ENCODE peak calls at places on chromosomes 7 and 10, in five cellular contexts. Q is A549, Y is tibial nerve, G is IMR-90, S is adrenal gland. D is an unnamed sample.

GRCh38 chr10:98272690-98273453 is 4.9 kb upstream of the LOXL4 start:
- DNase-seq in Q (no peak), Y (no peak), G (no peak), S (no peak), D (no peak)

GRCh38 chr7:103680161-103681144 is 234.4 kb upstream of the SLC26A5 start:
- DNase-seq in Q (no peak), Y (no peak), G (no peak), S (no peak), D (peak; percentile 22)

GRCh38 chr10:58696736-58697135 is 184.1 kb downstream of the BICC1 start:
- DNase-seq in Q (no peak), Y (no peak), G (peak; percentile 20), S (no peak), D (no peak)

GRCh38 chr7:44769381-44770209 is 20.9 kb downstream of the ZMIZ2 start:
- DNase-seq in Q (no peak), Y (peak; percentile 18), G (peak; percentile 47), S (no peak), D (no peak)

GRCh38 chr7:12239821-12240220 is 28.7 kb downstream of the TMEM106B start:
- DNase-seq in Q (no peak), Y (no peak), G (no peak), S (no peak), D (no peak)

GRCh38 chr7:55469271-55469681 is 103.0 kb downstream of the VOPP1 start:
- DNase-seq in Q (no peak), Y (no peak), G (no peak), S (no peak), D (no peak)

GRCh38 chr7:3028071-3028766 is 15.4 kb downstream of the CARD11 start:
- DNase-seq in Q (peak; percentile 79), Y (peak; percentile 14), G (peak; percentile 46), S (peak; percentile 88), D (peak; percentile 31)

GRCh38 chr10:95876756-95877155 is 31.0 kb upstream of the CC2D2B start:
- DNase-seq in Q (no peak), Y (no peak), G (no peak), S (no peak), D (no peak)

GRCh38 chr10:43408331-43408709 is 666 bp downstream of the HNRNPF start:
- DNase-seq in Q (no peak), Y (no peak), G (no peak), S (no peak), D (peak; percentile 14)

GRCh38 chr10:44334621-44335184 is 50.2 kb downstream of the CXCL12 start:
- DNase-seq in Q (no peak), Y (peak; percentile 54), G (peak; percentile 89), S (no peak), D (no peak)

GRCh38 chr7:1922870-1923236 is 252.8 kb downstream of the ELFN1 start:
- DNase-seq in Q (no peak), Y (no peak), G (no peak), S (no peak), D (no peak)

GRCh38 chr7:98234429-98235147 is 17.4 kb downstream of the TECPR1 start:
- DNase-seq in Q (no peak), Y (no peak), G (peak; percentile 12), S (no peak), D (no peak)

GRCh38 chr10:104259456-104259855 is 4.8 kb downstream of the GSTO1 start:
- DNase-seq in Q (no peak), Y (no peak), G (no peak), S (no peak), D (no peak)
- TF ChIP-seq POLR2A in Q (no peak), Y (no peak), G (peak; percentile 24), S (no peak), D (no peak)

DNA sequence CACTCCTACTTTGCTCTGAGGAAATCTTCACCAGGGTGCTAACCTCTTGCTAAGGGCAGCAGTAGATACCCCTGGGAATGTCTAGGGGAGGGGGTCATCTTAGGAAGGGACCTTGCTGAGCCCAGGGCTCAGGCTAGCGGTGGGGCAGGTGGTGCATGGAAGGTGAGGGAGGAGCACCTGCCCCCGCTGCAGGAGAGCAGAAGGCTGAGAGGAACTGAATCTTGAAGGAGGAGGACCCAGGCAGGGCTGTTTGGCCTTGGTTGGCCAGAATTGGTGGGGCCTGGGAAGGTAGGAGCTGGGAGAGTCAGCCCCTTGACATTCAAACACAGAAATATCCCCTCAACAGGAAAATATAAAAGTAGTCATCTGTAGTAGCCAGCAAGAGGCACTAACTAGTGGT is 7.0 kb downstream of the CALHM3 start:
- DNase-seq in Q (no peak), Y (no peak), G (no peak), S (no peak), D (no peak)
- H3K4me1 ChIP-seq in Q (peaks cover 10% of the 10 kb centered on the region), Y (peaks cover 12% of the 10 kb centered on the region), G (peaks cover 3% of the 10 kb centered on the region), S (no peaks in the 10 kb centered on the region), D (peaks cover 44% of the 10 kb centered on the region)

DNA sequence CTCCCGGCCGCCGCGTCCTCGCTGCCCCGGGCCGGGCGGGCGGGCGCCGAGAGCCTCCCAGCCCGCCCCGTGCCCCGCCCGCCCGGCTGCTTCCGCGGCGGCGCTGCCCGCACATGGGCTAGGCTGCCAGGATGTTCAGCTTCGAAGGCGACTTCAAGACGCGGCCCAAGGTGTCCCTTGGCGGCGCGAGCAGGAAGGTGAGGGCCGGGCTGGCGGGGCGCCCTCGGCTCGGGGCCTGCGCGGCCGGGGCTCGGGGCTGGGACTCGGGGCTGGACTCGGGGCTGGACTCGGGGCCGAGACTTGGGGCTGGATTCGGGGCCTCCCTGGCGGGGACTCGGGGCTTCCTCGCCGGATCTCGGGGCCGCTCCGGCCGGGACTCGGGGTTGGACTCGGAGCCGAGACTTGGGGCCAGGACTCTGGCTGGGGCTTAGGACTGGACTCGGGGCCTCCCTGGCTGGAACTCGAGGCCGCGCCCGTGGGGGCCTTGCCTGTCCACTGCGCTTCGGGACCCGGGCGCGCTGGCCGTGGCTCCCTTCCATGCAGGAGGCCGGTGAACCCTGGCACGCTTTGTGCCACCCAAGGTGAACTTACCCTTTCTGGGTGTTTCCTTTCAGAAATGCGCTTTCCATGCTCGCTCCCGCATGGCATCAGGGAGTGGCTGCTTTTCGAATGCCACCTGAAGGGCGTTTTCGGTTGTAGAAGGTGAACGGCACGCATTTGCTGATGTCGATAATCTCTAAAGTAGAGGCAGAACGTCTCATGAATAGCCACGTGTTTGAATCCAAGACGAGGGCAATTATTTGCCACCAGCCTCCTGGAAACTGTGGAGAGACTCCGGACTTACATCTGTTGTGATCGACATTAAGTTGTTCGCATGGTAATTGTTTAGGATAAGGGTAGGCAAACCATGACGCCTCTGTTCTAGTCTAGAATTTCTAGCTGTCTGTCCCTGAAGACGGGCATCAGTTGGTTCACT is 704 bp downstream of the UBE3C start:
- DNase-seq in Q (peak; percentile 42), Y (peak; percentile 8), G (peak; percentile 38), S (peak; percentile 38), D (peak; percentile 79)
- TF ChIP-seq POLR2A in Q (no peak), Y (no peak), G (no peak), S (no peak), D (no peak)

GRCh38 chr10:86868353-86868752 is 89.1 kb downstream of the MMRN2 start:
- DNase-seq in Q (no peak), Y (no peak), G (peak; percentile 47), S (no peak), D (no peak)
- H3K4me1 ChIP-seq in Q (peaks cover 22% of the 10 kb centered on the region), Y (peaks cover 9% of the 10 kb centered on the region), G (peaks cover 13% of the 10 kb centered on the region), S (peaks cover 32% of the 10 kb centered on the region), D (peaks cover 6% of the 10 kb centered on the region)

DNA sequence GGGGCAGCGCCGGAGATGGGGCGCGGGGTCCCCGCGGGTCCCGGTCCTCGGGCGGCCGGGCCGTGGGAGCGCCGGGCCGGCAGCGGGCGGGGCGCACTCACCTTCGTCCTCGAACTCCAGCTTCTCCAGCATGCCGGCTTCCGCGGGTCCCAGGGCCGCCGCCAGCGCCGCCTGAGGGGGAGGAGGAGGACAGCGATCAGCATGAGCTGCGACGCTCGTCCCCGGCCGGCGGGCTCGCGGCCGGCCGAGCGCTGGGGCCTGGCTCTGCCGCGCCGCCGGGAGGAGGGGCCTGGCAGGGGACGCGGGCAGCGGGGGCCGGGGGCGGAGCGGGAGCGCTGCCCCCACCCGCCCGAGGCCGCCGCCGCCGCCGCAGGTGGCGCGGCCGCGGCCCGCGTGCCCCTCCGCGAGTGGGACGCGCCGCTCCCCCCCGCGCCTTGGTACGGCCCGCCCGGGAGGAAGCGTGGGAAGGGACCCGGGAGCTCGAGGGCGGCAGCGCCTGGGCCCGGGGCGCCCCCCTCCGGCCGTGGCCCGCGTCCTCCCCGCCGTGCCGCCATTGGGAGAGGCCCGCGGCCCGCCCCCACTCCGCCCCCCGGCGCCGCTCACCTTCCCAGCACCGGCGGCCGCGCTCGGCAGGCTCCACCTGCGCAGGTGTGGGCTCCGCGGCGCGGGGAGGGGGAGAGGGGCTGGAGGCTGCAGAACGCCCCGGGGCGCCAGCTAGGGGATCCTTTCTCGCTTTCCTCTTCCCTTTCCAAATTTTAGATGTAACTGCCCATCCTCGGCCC is 112.5 kb upstream of the RHEB start:
- DNase-seq in Q (peak; percentile 77), Y (peak; percentile 41), G (peak; percentile 64), S (peak; percentile 82), D (peak; percentile 83)
- TF ChIP-seq POLR2A in Q (peak; percentile 46), Y (no peak), G (peak; percentile 34), S (peak; percentile 62), D (peak; percentile 43)

GRCh38 chr10:11876805-11877395 is 53.7 kb downstream of the PROSER2 start:
- DNase-seq in Q (no peak), Y (no peak), G (no peak), S (no peak), D (no peak)
- H3K4me1 ChIP-seq in Q (peaks cover 46% of the 10 kb centered on the region), Y (peaks cover 23% of the 10 kb centered on the region), G (peaks cover 22% of the 10 kb centered on the region), S (peaks cover 12% of the 10 kb centered on the region), D (peaks cover 23% of the 10 kb centered on the region)